ENCODE peak calls at places on chromosome 14, in four cellular contexts. C is left ventricle myocardium inferior, X is breast epithelium, F is sigmoid colon. Z is an unnamed sample. For H3K4me1, the result is how much of the 10 kb centered on the place peaks cover.

GRCh38 chr14:95151561-95151960 is 5.8 kb downstream of the DICER1 start:
- DNase-seq in X (no peak), F (no peak), C (no peak), Z (no peak)

GRCh38 chr14:79573486-79573885 is 637.8 kb downstream of the DIO2 start:
- DNase-seq in C (no peak), F (no peak), X (no peak), Z (no peak)

GRCh38 chr14:77204457-77204796 is 22.8 kb downstream of the TMEM63C start:
- DNase-seq in F (no peak), C (no peak), X (peak), Z (no peak)

GRCh38 chr14:85634205-85634604 is 104.3 kb downstream of the FLRT2 start:
- DNase-seq in C (no peak), X (no peak), F (no peak), Z (no peak)

GRCh38 chr14:86961106-86961716 is 1031.8 kb downstream of the GALC start:
- DNase-seq in C (no peak), X (no peak), F (no peak), Z (no peak)

GRCh38 chr14:61668267-61668666 is 27.0 kb upstream of the HIF1A start:
- DNase-seq in X (no peak), F (no peak), C (no peak), Z (no peak)

GRCh38 chr14:60235440-60235839 is 13.6 kb upstream of the PPM1A start:
- DNase-seq in X (no peak), C (no peak), F (no peak), Z (no peak)

GRCh38 chr14:67722293-67722692 is 20.6 kb downstream of the RDH12 start:
- DNase-seq in X (no peak), F (peak), C (peak), Z (no peak)

GRCh38 chr14:90454041-90455000 is 57.5 kb downstream of the CALM1 start:
- DNase-seq in C (peak), F (peak), X (no peak), Z (peak)

DNA sequence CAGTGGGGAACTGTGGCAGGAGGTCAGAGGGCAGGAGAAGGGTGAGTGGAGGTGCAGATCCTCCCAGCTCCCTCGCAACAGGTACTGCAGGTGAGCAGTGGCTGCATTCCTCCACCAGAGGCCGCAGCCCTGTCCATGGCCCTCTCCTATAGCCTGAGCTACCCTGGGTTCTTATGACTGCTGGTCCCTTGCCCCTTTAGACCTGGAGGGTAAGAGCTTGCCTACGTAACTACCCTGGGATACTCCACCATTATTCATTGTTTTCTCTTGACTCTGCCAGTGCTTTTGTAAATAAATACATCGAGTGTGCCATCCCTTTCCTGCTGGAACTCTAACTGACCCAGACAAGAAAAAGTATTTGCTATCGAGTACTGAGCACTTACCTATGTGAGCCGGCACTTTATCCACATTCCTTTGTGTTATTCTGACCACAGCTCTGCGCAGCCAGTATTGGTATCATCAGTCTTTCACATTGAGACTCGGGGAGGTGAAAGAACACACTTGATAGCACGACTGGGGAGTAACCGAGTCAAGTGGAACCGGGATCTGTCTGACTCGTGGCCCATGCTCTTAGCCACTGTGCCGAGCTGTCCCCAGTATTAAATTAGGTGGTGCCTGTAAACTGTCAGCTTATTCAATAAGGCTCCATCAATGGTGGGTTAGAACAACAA is 38.5 kb downstream of the LTBP2 start:
- DNase-seq in C (no peak), X (no peak), F (no peak), Z (peak)
- TF ChIP-seq CTCF in C (no peak), X (no peak), F (no peak), Z (no peak)

DNA sequence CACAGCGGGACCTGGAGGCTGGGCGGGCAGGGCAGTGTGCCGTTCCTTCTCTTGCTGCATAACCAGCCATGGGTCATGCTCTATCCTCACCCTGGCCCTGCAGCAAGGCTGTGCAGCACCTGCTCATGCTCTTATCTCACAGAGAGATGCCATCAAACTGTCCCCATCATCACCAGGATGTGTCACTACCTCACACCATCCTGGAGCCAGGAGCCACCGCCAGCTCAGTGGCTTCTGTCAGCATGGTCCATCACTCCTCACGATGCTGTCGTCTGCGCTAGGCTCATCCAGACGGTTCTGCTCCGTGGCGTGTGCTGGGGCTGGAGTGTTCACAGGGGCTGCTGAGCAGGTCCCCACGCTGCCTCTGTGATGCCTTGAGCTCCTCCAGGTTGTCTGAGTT is 77.2 kb upstream of the DYNC1H1 start:
- DNase-seq in X (no peak), F (no peak), C (no peak), Z (no peak)
- H3K27ac ChIP-seq in X (no peak), F (no peak), C (no peak), Z (no peak)

GRCh38 chr14:68942281-68943035 is 36.6 kb downstream of the ACTN1 start:
- DNase-seq in X (no peak), C (no peak), F (no peak), Z (no peak)

GRCh38 chr14:68941820-68942219 is 37.3 kb downstream of the ACTN1 start:
- DNase-seq in C (peak), F (peak), X (peak), Z (no peak)

GRCh38 chr14:68944162-68944561 is 34.9 kb downstream of the ACTN1 start:
- DNase-seq in F (no peak), X (no peak), C (no peak), Z (no peak)

GRCh38 chr14:68945190-68945584 is 33.9 kb downstream of the ACTN1 start:
- DNase-seq in X (no peak), C (no peak), F (no peak), Z (no peak)

GRCh38 chr14:68943107-68943506 is 36.0 kb downstream of the ACTN1 start:
- DNase-seq in X (no peak), F (no peak), C (no peak), Z (no peak)
- H3K4me1 ChIP-seq in X (under half), F (half or more), C (half or more), Z (half or more)

GRCh38 chr14:71206766-71207371 is 299.6 kb downstream of the PCNX1 start:
- DNase-seq in X (peak), F (peak), C (peak), Z (no peak)

GRCh38 chr14:71206123-71206522 is 298.9 kb downstream of the PCNX1 start:
- DNase-seq in C (no peak), F (no peak), X (no peak), Z (no peak)

GRCh38 chr14:71212093-71212492 is 304.8 kb downstream of the PCNX1 start:
- DNase-seq in F (no peak), C (no peak), X (no peak), Z (no peak)

GRCh38 chr14:71209888-71210287 is 302.6 kb downstream of the PCNX1 start:
- DNase-seq in C (no peak), F (no peak), X (no peak), Z (no peak)

GRCh38 chr14:71208702-71209357 is 301.6 kb downstream of the PCNX1 start:
- DNase-seq in X (no peak), F (no peak), C (no peak), Z (no peak)
- TF ChIP-seq CTCF in X (no peak), F (no peak), C (no peak), Z (no peak)

GRCh38 chr14:91920526-91920925 is 27.0 kb downstream of the FBLN5 start:
- DNase-seq in X (no peak), F (peak), C (no peak), Z (no peak)
- H3K27ac ChIP-seq in X (peak), F (no peak), C (peak), Z (no peak)

DNA sequence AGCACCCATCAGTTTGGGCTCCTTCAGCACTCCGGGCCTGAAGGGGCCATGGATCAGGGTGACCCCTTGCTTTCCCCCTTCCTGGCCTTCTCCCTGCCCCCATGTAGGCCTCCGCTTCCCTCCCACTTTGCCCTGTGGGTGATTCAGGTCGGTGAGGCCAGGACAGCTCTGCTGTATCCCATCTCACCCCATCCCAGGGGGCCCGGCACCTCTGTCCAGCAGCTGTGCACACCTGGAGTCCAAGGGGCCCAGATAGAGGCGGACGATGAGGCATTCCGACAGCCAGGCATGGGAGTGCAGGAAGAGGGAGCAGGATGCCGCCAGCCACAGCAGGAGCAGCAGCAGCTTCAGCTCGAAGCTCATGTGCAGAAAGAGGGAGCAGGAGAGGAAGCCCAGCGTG is 11.4 kb downstream of the LTB4R start:
- DNase-seq in F (no peak), C (no peak), X (no peak), Z (peak)
- H3K4me1 ChIP-seq in F (under half), C (under half), X (under half), Z (under half)

Z was measured in lower lobe of right lung.